ENCODE peak calls at places on chromosomes 2 and 18, in seven cellular contexts. Z, K, G, A, W, S and J are unnamed samples.

GRCh38 chr2:39513641-39514094 is 76.6 kb upstream of the MAP4K3 start:
- DNase-seq in Z (peak), K (peak), G (peak), A (peak), W (no peak), S (peak), J (peak)

GRCh38 chr2:238042849-238043584 is 17.8 kb upstream of the SCLY start:
- DNase-seq in Z (no peak), K (no peak), G (no peak), A (no peak), W (no peak), S (no peak), J (no peak)

GRCh38 chr18:23784811-23785245 is 95.6 kb downstream of the LAMA3 start:
- DNase-seq in Z (no peak), K (no peak), G (no peak), A (peak), W (no peak), S (no peak), J (no peak)

GRCh38 chr2:64905338-64906024 is 83.7 kb upstream of the SLC1A4 start:
- DNase-seq in Z (no peak), K (no peak), G (no peak), A (no peak), W (no peak), S (no peak), J (peak)

GRCh38 chr2:158315803-158316413 is 140.6 kb downstream of the CCDC148 start:
- DNase-seq in Z (no peak), K (no peak), G (no peak), A (no peak), W (no peak), S (no peak), J (no peak)

GRCh38 chr2:135304694-135305093 is 226.3 kb downstream of the ZRANB3 start:
- DNase-seq in Z (no peak), K (no peak), G (no peak), A (no peak), W (no peak), S (no peak), J (no peak)

GRCh38 chr2:54531558-54531957 is 75.4 kb downstream of the SPTBN1 start:
- DNase-seq in Z (no peak), K (no peak), G (peak), A (no peak), W (no peak), S (no peak), J (no peak)

GRCh38 chr2:58709687-58710354 is 468.7 kb upstream of the FANCL start:
- DNase-seq in Z (no peak), K (no peak), G (no peak), A (no peak), W (no peak), S (no peak), J (no peak)

GRCh38 chr2:161424992-161425391 is 8.9 kb downstream of the TBR1 start:
- DNase-seq in Z (no peak), K (no peak), G (no peak), A (no peak), W (no peak), S (no peak), J (no peak)

GRCh38 chr2:49490710-49491109 is 336.4 kb upstream of the FSHR start:
- DNase-seq in Z (peak), K (peak), G (peak), A (peak), W (peak), S (peak), J (peak)

GRCh38 chr18:23377669-23378469 is 75.2 kb upstream of the RIOK3 start:
- DNase-seq in Z (no peak), K (peak), G (peak), A (peak), W (no peak), S (no peak), J (peak)

GRCh38 chr18:1806884-1807615 is 764.3 kb downstream of the METTL4 start:
- DNase-seq in Z (no peak), K (no peak), G (no peak), A (no peak), W (no peak), S (no peak), J (no peak)

GRCh38 chr2:218010116-218010837 is 7.5 kb upstream of the TNS1 start:
- DNase-seq in Z (peak), K (peak), G (peak), A (peak), W (peak), S (no peak), J (peak)

GRCh38 chr2:109456776-109457175 is 157.0 kb downstream of the SEPTIN10 start:
- DNase-seq in Z (no peak), K (no peak), G (no peak), A (no peak), W (no peak), S (no peak), J (no peak)

GRCh38 chr18:11246466-11246865 is 97.1 kb upstream of the PIEZO2 start:
- DNase-seq in Z (no peak), K (no peak), G (no peak), A (peak), W (no peak), S (no peak), J (no peak)

GRCh38 chr2:60739156-60739555 is 16.9 kb upstream of the PAPOLG start:
- DNase-seq in Z (no peak), K (no peak), G (no peak), A (no peak), W (no peak), S (no peak), J (no peak)

GRCh38 chr2:3633982-3634630 is 23.9 kb upstream of the ALLC start:
- DNase-seq in Z (no peak), K (no peak), G (no peak), A (no peak), W (no peak), S (no peak), J (no peak)

GRCh38 chr2:181371782-181372292 is 85.3 kb upstream of the ITGA4 start:
- DNase-seq in Z (no peak), K (no peak), G (no peak), A (peak), W (no peak), S (no peak), J (no peak)

GRCh38 chr2:26088038-26088643 is 54.3 kb downstream of the RAB10 start:
- DNase-seq in Z (no peak), K (no peak), G (peak), A (peak), W (no peak), S (no peak), J (peak)

GRCh38 chr2:235639387-235639786 is 145.5 kb downstream of the AGAP1 start:
- DNase-seq in Z (no peak), K (no peak), G (peak), A (peak), W (no peak), S (no peak), J (peak)

GRCh38 chr2:70574618-70575017 is 21.0 kb upstream of the TGFA start:
- DNase-seq in Z (no peak), K (no peak), G (no peak), A (no peak), W (no peak), S (no peak), J (peak)

GRCh38 chr2:148979919-148980277 is 58.6 kb upstream of the LYPD6B start:
- DNase-seq in Z (no peak), K (no peak), G (no peak), A (no peak), W (no peak), S (no peak), J (no peak)

GRCh38 chr2:6694555-6694954 is 171.2 kb downstream of the CMPK2 start:
- DNase-seq in Z (no peak), K (no peak), G (no peak), A (no peak), W (no peak), S (no peak), J (no peak)

GRCh38 chr2:231176061-231176460 is 22.4 kb upstream of the ARMC9 start:
- DNase-seq in Z (no peak), K (no peak), G (no peak), A (no peak), W (no peak), S (no peak), J (no peak)

GRCh38 chr2:229857634-229858033 is 64.2 kb downstream of the TRIP12 start:
- DNase-seq in Z (no peak), K (no peak), G (no peak), A (peak), W (no peak), S (no peak), J (no peak)

GRCh38 chr2:62423883-62424458 is 82.0 kb downstream of the TMEM17 start:
- DNase-seq in Z (no peak), K (no peak), G (no peak), A (no peak), W (no peak), S (no peak), J (no peak)

GRCh38 chr18:77736817-77737216 is 487.2 kb downstream of the GALR1 start:
- DNase-seq in Z (no peak), K (no peak), G (no peak), A (no peak), W (no peak), S (no peak), J (peak)

GRCh38 chr2:190526105-190526708 is 8.3 kb downstream of the NEMP2 start:
- DNase-seq in Z (no peak), K (no peak), G (no peak), A (no peak), W (no peak), S (no peak), J (no peak)

GRCh38 chr2:149221898-149222297 is 108.5 kb upstream of the LYPD6 start:
- DNase-seq in Z (no peak), K (no peak), G (no peak), A (peak), W (no peak), S (no peak), J (no peak)

GRCh38 chr2:153871231-153872221 is at the start of gene GALNT13:
- DNase-seq in Z (no peak), K (no peak), G (peak), A (no peak), W (peak), S (peak), J (no peak)

GRCh38 chr2:74042606-74043005 is 57.9 kb downstream of the TET3 start:
- DNase-seq in Z (no peak), K (no peak), G (no peak), A (no peak), W (no peak), S (no peak), J (no peak)